ENCODE peak calls at places on chromosomes 1 and 21, in seven cellular contexts. W is left lung, A is aorta, M is fibroblast of lung, X is A549, U is vagina, K is neural progenitor cell. F is an unnamed sample. For H3K9me3, the result is how much of the 10 kb centered on the place peaks cover.

GRCh38 chr1:1672181-1672965 is 13.6 kb upstream of the CDK11B start:
- DNase-seq in X (no peak), M (no peak), W (peak), K (no peak), U (no peak), A (peak), F (no peak)

GRCh38 chr21:30014883-30015282 is 75.1 kb upstream of the GRIK1 start:
- DNase-seq in K (peak), A (no peak), M (no peak), W (no peak), U (no peak), X (no peak), F (no peak)

GRCh38 chr1:56056438-56057312 is 522.7 kb downstream of the PLPP3 start:
- DNase-seq in A (no peak), U (no peak), K (no peak), X (no peak), W (no peak), M (peak), F (no peak)

GRCh38 chr1:93576346-93576745 is 105.3 kb downstream of the BCAR3 start:
- DNase-seq in W (no peak), U (no peak), M (peak), A (no peak), X (no peak), K (peak), F (no peak)

GRCh38 chr1:244778356-244778755 is 57.1 kb upstream of the COX20 start:
- DNase-seq in K (no peak), U (no peak), X (no peak), A (no peak), M (peak), W (no peak), F (no peak)

GRCh38 chr1:202580604-202581003 is 129.7 kb downstream of the SYT2 start:
- DNase-seq in A (no peak), U (no peak), M (peak), K (no peak), W (no peak), X (no peak), F (no peak)

GRCh38 chr1:154407021-154407865 is 2.1 kb downstream of the IL6R start:
- DNase-seq in W (peak), K (no peak), A (no peak), X (no peak), M (no peak), U (no peak), F (no peak)

GRCh38 chr1:220123889-220124288 is 30.0 kb downstream of the IARS2 start:
- DNase-seq in K (peak), X (peak), U (no peak), W (no peak), A (no peak), M (no peak), F (no peak)

GRCh38 chr1:227622739-227623475 is 59.6 kb downstream of the ZNF678 start:
- DNase-seq in M (no peak), X (no peak), W (no peak), K (no peak), A (no peak), U (no peak), F (no peak)
- H3K9me3 ChIP-seq in M (under half), X (half or more), W (under half), K (under half), A (under half), U (under half), F (under half)

DNA sequence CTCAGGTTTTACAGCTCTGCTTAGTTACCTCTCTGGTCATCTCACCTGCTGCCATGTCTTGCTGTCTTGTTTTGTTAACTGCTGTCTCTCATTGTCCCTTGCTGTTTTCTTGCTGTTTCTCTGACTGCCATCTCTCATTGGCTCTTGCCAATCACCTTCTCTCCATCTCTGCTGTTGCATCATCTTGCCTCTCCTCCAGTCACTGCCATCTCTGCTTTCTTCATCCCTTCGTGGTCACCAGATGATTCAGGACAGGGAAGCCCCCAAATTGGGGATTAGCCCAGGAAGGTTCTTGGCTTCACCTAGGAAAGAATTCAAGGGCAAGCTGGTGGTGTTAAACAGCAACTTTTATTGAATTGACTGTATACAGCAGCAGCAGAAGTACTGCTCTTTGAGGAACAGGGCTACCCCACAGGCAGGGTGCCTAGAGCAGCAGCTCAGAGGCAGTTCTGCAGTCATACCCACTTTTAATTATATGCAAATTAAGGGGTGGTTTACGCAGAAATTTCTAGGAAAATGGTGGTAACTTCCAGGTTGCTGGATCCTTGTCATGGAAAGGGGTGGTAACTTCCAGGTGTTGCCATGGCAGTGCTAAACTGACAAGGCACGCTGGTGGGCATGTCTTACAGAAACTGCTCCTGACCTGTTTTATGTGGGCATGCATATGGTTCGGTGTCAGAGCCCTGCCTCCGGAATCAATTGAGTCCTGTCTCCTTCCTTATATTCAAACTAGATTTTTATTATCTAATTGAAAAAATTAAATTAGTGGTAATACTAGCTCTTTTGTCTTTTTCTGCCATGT is 33.4 kb downstream of the SUCO start:
- DNase-seq in M (no peak), W (no peak), U (no peak), K (no peak), A (no peak), X (no peak), F (no peak)
- H3K9me3 ChIP-seq in M (under half), W (under half), U (under half), K (under half), A (under half), X (under half), F (under half)

GRCh38 chr1:4028139-4028501 is 128.0 kb upstream of the C1orf174 start:
- DNase-seq in W (no peak), K (no peak), A (no peak), X (no peak), U (no peak), M (no peak), F (no peak)
- H3K9me3 ChIP-seq in W (under half), K (under half), A (under half), X (under half), U (under half), M (under half), F (under half)

GRCh38 chr1:155694167-155694566 is 5.3 kb downstream of the DAP3 start:
- DNase-seq in X (no peak), K (no peak), A (no peak), M (no peak), U (no peak), W (no peak), F (no peak)

GRCh38 chr1:155695107-155695506 is 6.2 kb downstream of the DAP3 start:
- DNase-seq in M (no peak), K (no peak), W (no peak), U (no peak), X (no peak), A (no peak), F (no peak)

GRCh38 chr1:155695608-155696007 is 6.7 kb downstream of the DAP3 start:
- DNase-seq in X (no peak), W (no peak), A (no peak), K (no peak), M (no peak), U (no peak), F (no peak)

GRCh38 chr1:155688318-155689121 is at the start of the genes DAP3 and YY1AP1:
- DNase-seq in K (peak), U (no peak), M (peak), W (peak), A (peak), X (peak), F (peak)

DNA sequence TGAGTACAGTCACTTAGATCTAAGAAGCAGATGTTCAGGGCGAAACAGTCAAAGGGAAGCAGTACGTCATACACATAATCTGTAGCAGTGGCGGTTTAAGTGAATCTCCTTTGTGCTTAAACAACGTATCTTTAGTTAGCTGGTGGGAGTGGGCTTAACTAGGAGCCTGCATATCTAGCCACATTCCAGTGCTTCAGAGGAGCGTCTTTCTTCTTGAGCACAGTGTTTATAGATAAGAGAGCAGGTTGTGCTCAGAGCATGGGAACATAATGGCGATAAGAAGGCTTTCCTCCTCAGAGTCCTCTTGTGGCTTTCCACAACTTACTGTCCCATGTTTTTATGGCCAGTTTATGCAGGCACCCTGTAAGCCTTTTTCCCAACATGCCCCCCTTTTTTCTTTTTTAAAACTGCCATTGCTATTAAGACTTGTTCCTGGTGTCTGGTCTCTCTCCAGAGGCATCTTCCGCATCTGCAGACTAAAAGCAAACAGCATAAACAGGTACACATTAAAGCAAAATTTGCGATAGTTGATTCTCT is 3.2 kb downstream of the DAP3 start:
- DNase-seq in M (no peak), U (no peak), A (no peak), K (no peak), X (no peak), W (no peak), F (no peak)
- H3K9me3 ChIP-seq in M (under half), U (under half), A (under half), K (under half), X (under half), W (under half), F (under half)

GRCh38 chr1:116741781-116742565 is 12.3 kb upstream of the CD2 start:
- DNase-seq in M (no peak), A (no peak), X (no peak), K (no peak), U (no peak), W (no peak), F (no peak)
- H3K9me3 ChIP-seq in M (under half), A (under half), X (under half), K (under half), U (under half), W (under half), F (under half)

GRCh38 chr1:157944666-157945280 is 48.7 kb upstream of the KIRREL1 start:
- DNase-seq in W (no peak), X (no peak), A (no peak), K (no peak), M (no peak), U (no peak), F (no peak)

GRCh38 chr1:157937743-157938142 is 55.7 kb upstream of the KIRREL1 start:
- DNase-seq in K (no peak), U (no peak), X (no peak), A (no peak), M (no peak), W (no peak), F (no peak)

GRCh38 chr1:157941939-157942338 is 51.5 kb upstream of the KIRREL1 start:
- DNase-seq in W (no peak), U (no peak), K (no peak), M (no peak), A (no peak), X (no peak), F (no peak)
- H3K9me3 ChIP-seq in W (under half), U (under half), K (under half), M (under half), A (under half), X (under half), F (under half)

GRCh38 chr1:49111931-49112330 is 335.2 kb upstream of the BEND5 start:
- DNase-seq in M (no peak), K (no peak), W (no peak), X (no peak), U (no peak), A (no peak), F (no peak)
- H3K9me3 ChIP-seq in M (under half), K (under half), W (under half), X (under half), U (under half), A (under half), F (under half)

F was measured in CD8-positive, alpha-beta memory T cell.